ENCODE peak calls at places on chromosomes 4 and X, in eight cellular contexts. M is right atrium auricular region, J is GM23338, P is AG04450, H is vagina, G is tibial nerve, N is spleen, V is HCT116. U is an unnamed sample.
A peak's percentile ranks its signal among the peaks of the same experiment; 100 is the strongest.

GRCh38 chr4:173367285-173367684 is 3.5 kb upstream of the SAP30 start:
- DNase-seq in M (no peak), J (no peak), P (no peak), H (no peak), G (no peak), N (no peak), V (no peak), U (no peak)

GRCh38 chr4:22897520-22898108 is 204.9 kb downstream of the GBA3 start:
- DNase-seq in M (no peak), J (peak; percentile 67), P (no peak), H (no peak), G (no peak), N (no peak), V (peak; percentile 3), U (peak; percentile 26)

GRCh38 chr4:73836373-73837269 is at the start of gene CXCL6:
- DNase-seq in M (no peak), J (peak; percentile 81), P (no peak), H (no peak), G (peak; percentile 12), N (peak; percentile 84), V (no peak), U (peak; percentile 39)

GRCh38 chr4:5970381-5971076 is 47.7 kb downstream of the C4orf50 start:
- DNase-seq in M (no peak), J (no peak), P (no peak), H (no peak), G (no peak), N (peak; percentile 69), V (no peak), U (no peak)

GRCh38 chrX:115030635-115031034 is 13.2 kb upstream of the IL13RA2 start:
- DNase-seq in M (no peak), J (no peak), P (no peak), H (no peak), G (no peak), N (no peak), V (no peak), U (no peak)

GRCh38 chr4:20253272-20253798 is 1.6 kb downstream of the SLIT2 start:
- DNase-seq in M (no peak), J (peak; percentile 21), P (no peak), H (no peak), G (no peak), N (no peak), V (no peak), U (no peak)

GRCh38 chrX:96407501-96407900 is 277.1 kb upstream of the DIAPH2 start:
- DNase-seq in M (no peak), J (no peak), P (peak; percentile 37), H (no peak), G (peak; percentile 12), N (no peak), V (no peak), U (peak; percentile 30)

GRCh38 chrX:68672581-68673318 is 25.3 kb downstream of the STARD8 start:
- DNase-seq in M (no peak), J (no peak), P (no peak), H (no peak), G (peak; percentile 40), N (no peak), V (no peak), U (no peak)

GRCh38 chrX:34956915-34957314 is 14.3 kb downstream of the FAM47B start:
- DNase-seq in M (no peak), J (no peak), P (no peak), H (no peak), G (no peak), N (no peak), V (no peak), U (no peak)

GRCh38 chr4:37157403-37158167 is 87.0 kb upstream of the NWD2 start:
- DNase-seq in M (no peak), J (peak; percentile 2), P (no peak), H (no peak), G (no peak), N (no peak), V (no peak), U (no peak)

GRCh38 chrX:105745863-105746262 is 76.5 kb upstream of the NRK start:
- DNase-seq in M (no peak), J (peak; percentile 5), P (no peak), H (no peak), G (no peak), N (no peak), V (no peak), U (no peak)

GRCh38 chrX:12301288-12301687 is 163.0 kb downstream of the FRMPD4 start:
- DNase-seq in M (no peak), J (no peak), P (no peak), H (no peak), G (no peak), N (no peak), V (no peak), U (no peak)

GRCh38 chr4:107349266-107349665 is 313.2 kb upstream of the DKK2 start:
- DNase-seq in M (no peak), J (peak; percentile 69), P (no peak), H (no peak), G (no peak), N (no peak), V (no peak), U (no peak)

GRCh38 chr4:386708-387105 is 49.1 kb downstream of the ZNF141 start:
- DNase-seq in M (no peak), J (peak; percentile 34), P (no peak), H (no peak), G (no peak), N (no peak), V (no peak), U (no peak)

GRCh38 chrX:2701600-2701999 is 10.5 kb downstream of the CD99 start:
- DNase-seq in M (no peak), J (no peak), P (no peak), H (no peak), G (no peak), N (peak; percentile 61), V (no peak), U (peak; percentile 36)

GRCh38 chr4:128879971-128880370 is 70.5 kb downstream of the JADE1 start:
- DNase-seq in M (no peak), J (no peak), P (no peak), H (no peak), G (no peak), N (no peak), V (no peak), U (no peak)

GRCh38 chrX:103533428-103534216 is 14.3 kb upstream of the RAB40A start:
- DNase-seq in M (peak; percentile 90), J (peak; percentile 68), P (peak; percentile 38), H (no peak), G (peak; percentile 81), N (peak; percentile 81), V (peak; percentile 37), U (peak; percentile 90)

GRCh38 chrX:10769696-10770619 is 149.6 kb upstream of the MID1 start:
- DNase-seq in M (no peak), J (peak; percentile 21), P (peak; percentile 4), H (no peak), G (no peak), N (no peak), V (no peak), U (no peak)

GRCh38 chr4:163556169-163556568 is 61.7 kb downstream of the TMA16 start:
- DNase-seq in M (no peak), J (peak; percentile 18), P (no peak), H (no peak), G (no peak), N (no peak), V (no peak), U (no peak)

DNA sequence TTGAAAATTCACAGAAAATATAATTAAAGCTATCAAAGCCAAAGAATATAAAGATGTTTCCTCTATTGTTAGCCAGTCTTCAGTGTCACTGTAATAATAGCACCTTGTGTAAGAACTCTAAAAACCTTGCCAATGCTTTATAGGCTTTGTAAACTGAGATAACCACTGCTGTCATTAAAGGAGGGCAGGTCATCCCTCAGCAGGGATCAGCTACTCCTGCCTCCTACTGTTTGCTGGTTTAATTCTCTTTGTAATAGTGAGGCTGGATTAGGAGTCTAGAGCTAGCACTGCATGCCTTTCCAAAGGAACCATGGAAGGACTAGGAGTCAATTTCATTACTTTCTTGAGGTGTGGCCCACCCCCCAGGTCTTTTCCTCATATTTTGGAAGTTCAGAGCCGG is 46.2 kb downstream of the FHIP1A start:
- DNase-seq in M (no peak), J (peak; percentile 45), P (no peak), H (no peak), G (no peak), N (no peak), V (no peak), U (no peak)
- TF ChIP-seq CTCF in M (no peak), J (peak; percentile 53), P (no peak), H (no peak), G (no peak), N (no peak), V (no peak), U (no peak)

DNA sequence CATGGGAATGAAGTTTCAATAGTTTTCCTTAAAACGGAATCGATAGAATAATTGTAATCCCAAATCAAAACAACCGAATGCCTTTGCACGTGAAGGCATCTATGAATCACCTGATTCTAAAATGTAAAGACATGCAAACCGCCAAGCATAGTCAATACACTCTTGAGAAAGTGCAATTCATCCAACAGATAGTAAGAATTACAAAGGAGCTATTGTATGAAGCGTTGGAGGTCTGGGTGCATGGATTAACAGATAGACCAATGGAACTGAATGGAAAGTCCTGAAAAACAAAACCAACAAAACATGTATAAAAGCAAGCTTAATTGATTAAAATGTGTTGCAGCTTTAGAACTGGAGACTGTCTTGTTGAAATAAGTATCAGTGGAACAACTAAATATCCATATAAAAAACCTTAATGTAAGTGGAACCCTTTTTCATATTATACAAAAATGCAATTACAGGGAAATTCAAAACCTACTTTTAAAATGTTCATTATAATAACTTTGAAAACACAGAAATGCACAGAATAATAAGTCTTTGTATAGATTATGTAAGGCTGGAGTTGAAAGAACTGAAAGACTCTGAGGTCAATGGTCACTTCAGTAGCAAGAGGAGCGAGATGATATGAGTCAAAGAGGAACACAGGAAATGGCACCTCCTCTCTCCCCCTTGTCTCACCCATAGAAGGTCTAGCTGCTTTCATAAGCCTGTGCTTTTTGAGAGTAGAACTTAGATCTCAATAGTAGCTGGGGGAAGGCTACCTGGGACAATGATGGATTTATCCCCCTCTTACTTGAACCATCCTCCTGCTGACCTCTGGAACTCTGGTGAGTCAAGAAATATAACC is 20.1 kb downstream of the MAGEC2 start:
- DNase-seq in M (no peak), J (no peak), P (no peak), H (no peak), G (no peak), N (no peak), V (no peak), U (no peak)
- TF ChIP-seq CTCF in M (no peak), J (no peak), P (no peak), H (no peak), G (no peak), N (no peak), V (no peak), U (no peak)

GRCh38 chr4:61984260-61984909 is 784.3 kb downstream of the ADGRL3 start:
- DNase-seq in M (no peak), J (peak; percentile 64), P (no peak), H (no peak), G (no peak), N (no peak), V (no peak), U (no peak)
- TF ChIP-seq CTCF in M (no peak), J (peak; percentile 74), P (no peak), H (no peak), G (no peak), N (no peak), V (no peak), U (no peak)

DNA sequence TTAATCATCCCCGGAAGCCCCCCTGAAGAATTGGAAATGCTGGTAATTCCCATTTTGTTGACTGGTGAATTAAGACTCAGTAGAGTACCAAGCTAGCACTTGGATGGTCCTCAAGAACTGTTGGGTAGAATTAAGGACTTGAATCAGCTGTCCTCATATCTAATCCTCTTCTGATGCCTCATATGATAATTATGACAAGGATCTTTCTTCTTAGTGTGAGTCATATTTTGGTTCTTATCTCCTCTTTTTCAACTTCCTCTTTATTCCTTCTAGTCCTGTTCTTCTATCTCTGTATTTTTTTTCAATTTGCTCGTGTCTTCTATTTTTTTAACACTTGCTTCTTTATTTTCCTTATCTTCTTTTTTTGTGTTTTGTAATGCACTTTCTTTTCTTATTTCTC is 206.3 kb upstream of the ANXA3 start:
- DNase-seq in M (no peak), J (no peak), P (no peak), H (no peak), G (no peak), N (no peak), V (no peak), U (no peak)
- TF ChIP-seq CTCF in M (no peak), J (no peak), P (no peak), H (no peak), G (no peak), N (no peak), V (no peak), U (no peak)